ENCODE peak calls at places on chromosomes 1 and 21, in nine cellular contexts. J, U, Y, W, S, C, Q, D and N are unnamed samples.

GRCh38 chr1:228488818-228489674 is 1.9 kb downstream of the RNF187 start:
- DNase-seq in J (no peak), D (no peak), U (no peak), Y (no peak), C (no peak), S (no peak), Q (no peak), W (no peak), N (no peak)

GRCh38 chr1:197465528-197466205 is 197.6 kb downstream of the CRB1 start:
- DNase-seq in S (no peak), W (no peak), Y (no peak), Q (no peak), D (no peak), C (no peak), J (no peak), U (no peak), N (no peak)

GRCh38 chr1:39378377-39378776 is 113.1 kb upstream of the BMP8A start:
- DNase-seq in U (no peak), C (no peak), Q (peak; percentile 49), J (no peak), W (no peak), D (no peak), Y (peak; percentile 50), S (no peak), N (no peak)

GRCh38 chr1:18486195-18486594 is 5.5 kb downstream of the KLHDC7A start:
- DNase-seq in D (no peak), W (no peak), J (no peak), U (no peak), Y (no peak), C (peak; percentile 13), Q (no peak), S (no peak), N (no peak)

GRCh38 chr1:17874665-17875064 is 119.5 kb downstream of the ACTL8 start:
- DNase-seq in C (no peak), S (no peak), J (no peak), U (no peak), W (no peak), Y (peak; percentile 19), Q (peak; percentile 86), D (peak; percentile 63), N (peak; percentile 78)

GRCh38 chr1:1894354-1895049 is 3.6 kb upstream of the GNB1 start:
- DNase-seq in Y (no peak), W (no peak), Q (no peak), C (no peak), D (no peak), J (no peak), S (no peak), U (no peak), N (no peak)

GRCh38 chr1:29123871-29124365 is at the start of gene TMEM200B:
- DNase-seq in C (no peak), Q (no peak), Y (no peak), S (no peak), J (no peak), W (no peak), D (no peak), U (no peak), N (no peak)

GRCh38 chr1:240155605-240156004 is 63.9 kb downstream of the FMN2 start:
- DNase-seq in U (no peak), J (no peak), S (no peak), Q (no peak), W (no peak), C (no peak), D (no peak), Y (no peak), N (no peak)

GRCh38 chr1:32754282-32755097 is 51.9 kb upstream of the SYNC start:
- DNase-seq in W (peak; percentile 26), D (no peak), J (no peak), C (peak; percentile 36), Q (peak; percentile 52), Y (no peak), U (no peak), S (peak; percentile 29), N (no peak)

GRCh38 chr1:196317535-196318522 is 290.4 kb downstream of the KCNT2 start:
- DNase-seq in S (no peak), U (no peak), Y (peak; percentile 57), Q (peak; percentile 27), J (no peak), D (peak; percentile 63), W (no peak), C (peak; percentile 18), N (peak; percentile 78)

GRCh38 chr1:99049745-99050144 is 45.1 kb upstream of the PLPPR5 start:
- DNase-seq in W (no peak), D (no peak), C (no peak), Y (no peak), J (no peak), U (no peak), S (no peak), Q (no peak), N (no peak)

GRCh38 chr1:89815611-89816010 is 5.2 kb upstream of the LRRC8D start:
- DNase-seq in Y (no peak), U (no peak), D (no peak), C (no peak), W (no peak), J (peak; percentile 43), S (no peak), Q (no peak), N (no peak)

GRCh38 chr21:31514598-31514997 is 144.9 kb upstream of the SOD1 start:
- DNase-seq in W (no peak), Q (no peak), U (no peak), J (no peak), Y (no peak), D (no peak), S (no peak), C (peak; percentile 43), N (peak; percentile 57)